ENCODE peak calls at places on chromosomes 3 and 15, in six cellular contexts. I, V, G, F, S and M are unnamed samples.

GRCh38 chr3:43852066-43852465 is 161.3 kb downstream of the ABHD5 start:
- DNase-seq in I (no peak), V (peak; percentile 48), G (no peak), F (no peak), S (no peak), M (no peak)

GRCh38 chr15:89641053-89641452 is 14.2 kb downstream of the KIF7 start:
- DNase-seq in I (no peak), V (no peak), G (no peak), F (no peak), S (no peak), M (no peak)

GRCh38 chr15:33013827-33014445 is 180.6 kb downstream of the FMN1 start:
- DNase-seq in I (no peak), V (no peak), G (no peak), F (no peak), S (no peak), M (no peak)

GRCh38 chr15:53808058-53808703 is 48.7 kb upstream of the WDR72 start:
- DNase-seq in I (no peak), V (no peak), G (no peak), F (no peak), S (no peak), M (peak; percentile 5)

GRCh38 chr15:80563372-80563997 is 131.6 kb upstream of the ABHD17C start:
- DNase-seq in I (no peak), V (no peak), G (peak; percentile 46), F (no peak), S (no peak), M (no peak)

GRCh38 chr15:74156018-74156417 is 17.5 kb upstream of the ISLR start:
- DNase-seq in I (no peak), V (no peak), G (no peak), F (no peak), S (peak; percentile 65), M (no peak)

GRCh38 chr3:24493951-24494615 is 567 bp downstream of the THRB start:
- DNase-seq in I (no peak), V (no peak), G (peak; percentile 92), F (no peak), S (no peak), M (no peak)

GRCh38 chr3:56689303-56689702 is 6.2 kb upstream of the TASOR start:
- DNase-seq in I (no peak), V (no peak), G (no peak), F (no peak), S (no peak), M (no peak)

GRCh38 chr3:142046320-142047020 is 102.9 kb downstream of the TFDP2 start:
- DNase-seq in I (no peak), V (no peak), G (no peak), F (no peak), S (no peak), M (no peak)

GRCh38 chr3:71328917-71329316 is 254.6 kb downstream of the FOXP1 start:
- DNase-seq in I (no peak), V (no peak), G (no peak), F (no peak), S (no peak), M (no peak)

GRCh38 chr3:143697975-143698374 is 150.3 kb downstream of the SLC9A9 start:
- DNase-seq in I (no peak), V (no peak), G (no peak), F (no peak), S (peak; percentile 27), M (no peak)

GRCh38 chr3:151581046-151581445 is 120.2 kb upstream of the IGSF10 start:
- DNase-seq in I (no peak), V (no peak), G (no peak), F (no peak), S (no peak), M (no peak)

GRCh38 chr15:37059051-37059450 is 41.3 kb downstream of the MEIS2 start:
- DNase-seq in I (no peak), V (peak; percentile 73), G (no peak), F (no peak), S (no peak), M (no peak)

GRCh38 chr3:98433764-98434163 is 29.2 kb upstream of the OR5K1 start:
- DNase-seq in I (no peak), V (no peak), G (no peak), F (no peak), S (no peak), M (no peak)

GRCh38 chr3:64143399-64144130 is 81.7 kb downstream of the PRICKLE2 start:
- DNase-seq in I (no peak), V (peak; percentile 13), G (no peak), F (no peak), S (peak; percentile 42), M (no peak)

GRCh38 chr15:62122249-62122648 is 42.8 kb downstream of the C2CD4B start:
- DNase-seq in I (no peak), V (no peak), G (no peak), F (no peak), S (no peak), M (peak; percentile 27)

GRCh38 chr3:11529281-11529680 is 114.4 kb downstream of the VGLL4 start:
- DNase-seq in I (no peak), V (no peak), G (no peak), F (no peak), S (no peak), M (no peak)

GRCh38 chr15:79863886-79864285 is 32.9 kb downstream of the MTHFS start:
- DNase-seq in I (no peak), V (no peak), G (no peak), F (no peak), S (no peak), M (no peak)

GRCh38 chr15:32706704-32707103 is 11.1 kb upstream of the GREM1 start:
- DNase-seq in I (no peak), V (no peak), G (no peak), F (no peak), S (no peak), M (no peak)

GRCh38 chr3:173737167-173737808 is 339.7 kb downstream of the NLGN1 start:
- DNase-seq in I (no peak), V (no peak), G (no peak), F (no peak), S (no peak), M (no peak)

GRCh38 chr3:173732237-173732636 is 334.7 kb downstream of the NLGN1 start:
- DNase-seq in I (no peak), V (peak; percentile 15), G (no peak), F (no peak), S (no peak), M (peak; percentile 7)

GRCh38 chr3:173730391-173730790 is 332.8 kb downstream of the NLGN1 start:
- DNase-seq in I (no peak), V (no peak), G (no peak), F (no peak), S (no peak), M (no peak)

GRCh38 chr3:173733029-173733652 is 335.6 kb downstream of the NLGN1 start:
- DNase-seq in I (no peak), V (peak; percentile 4), G (no peak), F (no peak), S (no peak), M (peak; percentile 7)
- TF ChIP-seq CTCF in I (peak; percentile 15), V (peak; percentile 72), G (peak; percentile 33), F (no peak), S (peak; percentile 45), M (peak; percentile 5)

GRCh38 chr3:53495091-53495517 is 693 bp downstream of the CACNA1D start:
- DNase-seq in I (no peak), V (no peak), G (no peak), F (no peak), S (no peak), M (no peak)
- H3K4me3 ChIP-seq in I (no peak overlapping the region), V (no peak overlapping the region), G (peak overlapping the region; percentile 75), F (peak overlapping the region; percentile 69), S (no peak overlapping the region), M (no peak overlapping the region)

GRCh38 chr15:56817690-56818089 is 84.4 kb upstream of the ZNF280D start:
- DNase-seq in I (no peak), V (no peak), G (no peak), F (no peak), S (no peak), M (no peak)

GRCh38 chr15:56820333-56820732 is 87.0 kb upstream of the ZNF280D start:
- DNase-seq in I (no peak), V (no peak), G (no peak), F (no peak), S (no peak), M (no peak)

GRCh38 chr15:56824174-56824573 is 90.9 kb upstream of the ZNF280D start:
- DNase-seq in I (no peak), V (no peak), G (no peak), F (no peak), S (peak; percentile 34), M (no peak)

GRCh38 chr15:56817266-56817665 is 84.0 kb upstream of the ZNF280D start:
- DNase-seq in I (no peak), V (no peak), G (no peak), F (no peak), S (no peak), M (no peak)

GRCh38 chr15:56821721-56822425 is 88.6 kb upstream of the ZNF280D start:
- DNase-seq in I (no peak), V (peak; percentile 36), G (no peak), F (no peak), S (peak; percentile 75), M (peak; percentile 79)
- TF ChIP-seq CTCF in I (peak; percentile 76), V (peak; percentile 79), G (peak; percentile 35), F (peak; percentile 47), S (peak; percentile 91), M (peak; percentile 73)

DNA sequence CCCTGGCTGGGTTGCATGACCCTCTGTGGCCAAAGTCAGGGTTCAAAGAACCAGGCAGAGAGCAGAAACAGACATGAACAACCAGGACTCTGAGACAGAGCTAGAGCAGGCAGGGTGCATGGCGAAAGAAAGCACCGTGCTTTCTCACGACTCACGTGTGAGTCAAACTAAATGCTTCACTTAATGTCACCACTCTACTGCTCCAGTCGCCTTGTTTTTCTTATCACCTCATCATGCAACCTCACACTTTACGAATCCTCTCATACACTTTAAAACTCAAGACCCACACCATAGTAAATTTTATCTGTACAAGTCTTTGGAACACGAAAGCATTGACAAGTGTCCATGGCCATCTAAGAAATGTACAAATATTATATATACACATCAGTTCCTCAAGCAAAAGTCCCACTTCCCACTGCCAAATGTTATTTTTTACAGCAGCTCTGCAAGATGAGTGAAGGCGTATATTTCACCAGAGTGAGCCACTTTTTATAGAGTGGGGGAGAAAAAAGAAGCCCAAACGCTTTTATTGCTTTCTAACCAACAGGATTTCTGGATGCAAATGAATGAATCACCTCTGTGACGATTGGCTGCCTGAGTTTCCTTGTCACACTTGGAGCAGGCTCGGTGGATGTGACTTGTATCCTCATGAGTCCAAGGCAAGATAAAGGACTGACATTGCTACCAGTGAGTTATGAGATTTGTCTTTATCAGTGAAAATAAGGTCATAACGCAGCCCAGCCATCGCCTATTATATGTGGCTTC is 16.0 kb upstream of the MEGF11 start:
- DNase-seq in I (no peak), V (no peak), G (no peak), F (no peak), S (peak; percentile 78), M (no peak)
- H3K4me3 ChIP-seq in I (no peak overlapping the region), V (no peak overlapping the region), G (no peak overlapping the region), F (no peak overlapping the region), S (peak overlapping the region; percentile 39), M (no peak overlapping the region)

GRCh38 chr3:22901684-22902083 is 301.4 kb upstream of the UBE2E2 start:
- DNase-seq in I (no peak), V (no peak), G (no peak), F (no peak), S (no peak), M (no peak)
- TF ChIP-seq CTCF in I (peak; percentile 16), V (no peak), G (no peak), F (no peak), S (no peak), M (peak; percentile 4)

DNA sequence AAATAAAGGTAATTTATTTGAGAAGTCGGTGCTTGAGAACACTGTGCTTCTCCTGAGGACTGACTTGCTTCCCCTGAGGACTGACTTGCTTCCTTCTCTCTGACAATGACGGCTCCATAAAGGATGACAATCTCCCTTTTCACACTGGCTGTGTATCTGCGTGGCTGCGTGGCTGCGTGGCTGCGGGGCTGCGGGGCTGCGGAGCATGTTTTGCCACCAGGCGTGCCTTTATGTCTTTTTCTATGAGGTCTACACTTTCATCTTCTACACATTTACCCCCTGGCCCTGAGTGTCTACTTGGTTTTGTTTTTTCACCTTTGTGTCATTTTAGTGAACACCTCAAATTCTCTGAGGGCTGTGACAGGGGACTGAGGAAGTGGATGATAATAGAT is 89.9 kb downstream of the XXYLT1 start:
- DNase-seq in I (no peak), V (no peak), G (no peak), F (no peak), S (no peak), M (no peak)
- H3K4me3 ChIP-seq in I (no peak overlapping the region), V (no peak overlapping the region), G (no peak overlapping the region), F (no peak overlapping the region), S (no peak overlapping the region), M (no peak overlapping the region)